ENCODE peak calls at places on chromosomes 1 and 21, in eight cellular contexts. R is lower lobe of right lung, X is tibial artery, K is GM12878, M is esophagus squamous epithelium, V is BE2C, F is lung, U is endodermal cell. W is an unnamed sample. For H3K4me1, the result is how much of the 10 kb centered on the place peaks cover.

GRCh38 chr1:198157847-198158765 is 1.3 kb downstream of the NEK7 start:
- DNase-seq in R (no peak), X (no peak), K (no peak), M (no peak), V (peak), F (no peak), U (peak), W (no peak)

GRCh38 chr1:29802181-29803068 is 566.1 kb downstream of the PTPRU start:
- DNase-seq in R (no peak), X (no peak), K (no peak), M (no peak), V (peak), F (peak), U (no peak), W (no peak)

GRCh38 chr1:77984629-77985028 is 5.8 kb upstream of the FUBP1 start:
- DNase-seq in R (no peak), X (no peak), K (no peak), M (no peak), V (no peak), F (no peak), U (no peak), W (no peak)

GRCh38 chr1:40820911-40821693 is 37.5 kb downstream of the KCNQ4 start:
- DNase-seq in R (no peak), X (no peak), K (no peak), M (no peak), V (no peak), F (no peak), U (no peak), W (no peak)

GRCh38 chr1:216379441-216379840 is 43.8 kb downstream of the USH2A start:
- DNase-seq in R (no peak), X (no peak), K (no peak), M (no peak), V (no peak), F (no peak), U (no peak), W (no peak)

GRCh38 chr1:208237241-208237640 is 6.9 kb downstream of the PLXNA2 start:
- DNase-seq in R (no peak), X (no peak), K (no peak), M (no peak), V (no peak), F (no peak), U (no peak), W (no peak)

GRCh38 chr21:42051788-42052187 is 19.3 kb upstream of the UMODL1 start:
- DNase-seq in R (no peak), X (no peak), K (no peak), M (no peak), V (no peak), F (no peak), U (no peak), W (no peak)

GRCh38 chr1:223504741-223505140 is 111.5 kb downstream of the CCDC185 start:
- DNase-seq in R (peak), X (no peak), K (no peak), M (no peak), V (peak), F (peak), U (no peak), W (no peak)

GRCh38 chr1:219119839-219120238 is 53.8 kb upstream of the LYPLAL1 start:
- DNase-seq in R (no peak), X (no peak), K (no peak), M (no peak), V (no peak), F (no peak), U (no peak), W (no peak)

GRCh38 chr1:65176071-65176470 is 28.1 kb downstream of the AK4 start:
- DNase-seq in R (no peak), X (no peak), K (no peak), M (no peak), V (no peak), F (no peak), U (no peak), W (no peak)

GRCh38 chr1:111332190-111332589 is 41.5 kb downstream of the CHIA start:
- DNase-seq in R (no peak), X (no peak), K (peak), M (no peak), V (no peak), F (no peak), U (no peak), W (no peak)

GRCh38 chr1:109977657-109978378 is 6.7 kb upstream of the AHCYL1 start:
- DNase-seq in R (no peak), X (peak), K (no peak), M (no peak), V (no peak), F (no peak), U (no peak), W (peak)

GRCh38 chr1:228697209-228698016 is 37.9 kb upstream of the RHOU start:
- DNase-seq in R (peak), X (peak), K (no peak), M (no peak), V (peak), F (peak), U (no peak), W (peak)

GRCh38 chr1:243686149-243686548 is 163.9 kb downstream of the AKT3 start:
- DNase-seq in R (no peak), X (no peak), K (no peak), M (no peak), V (no peak), F (no peak), U (no peak), W (no peak)

GRCh38 chr1:204151562-204152309 is at the start of gene ETNK2:
- DNase-seq in R (peak), X (peak), K (no peak), M (no peak), V (peak), F (peak), U (peak), W (peak)

GRCh38 chr1:203520315-203520714 is 26.4 kb downstream of the OPTC start:
- DNase-seq in R (no peak), X (no peak), K (no peak), M (no peak), V (no peak), F (no peak), U (peak), W (no peak)

GRCh38 chr1:172423336-172423735 is 2.9 kb downstream of the C1orf105 start:
- DNase-seq in R (no peak), X (no peak), K (no peak), M (no peak), V (no peak), F (no peak), U (no peak), W (no peak)

GRCh38 chr1:201605385-201605747 is 66.4 kb downstream of the NAV1 start:
- DNase-seq in R (no peak), X (no peak), K (no peak), M (no peak), V (no peak), F (no peak), U (no peak), W (no peak)

GRCh38 chr1:159922499-159923202 is 2.7 kb downstream of the TAGLN2 start:
- DNase-seq in R (peak), X (peak), K (no peak), M (no peak), V (peak), F (peak), U (peak), W (peak)

GRCh38 chr1:166121010-166121409 is 45.8 kb downstream of the FAM78B start:
- DNase-seq in R (no peak), X (no peak), K (no peak), M (no peak), V (no peak), F (no peak), U (no peak), W (no peak)
- H3K4me3 ChIP-seq in R (no peak), X (no peak), K (no peak), M (no peak), V (no peak), F (no peak), U (no peak), W (no peak)

GRCh38 chr21:25191141-25191540 is 416.1 kb downstream of the MRPL39 start:
- DNase-seq in R (no peak), X (no peak), K (peak), M (no peak), V (no peak), F (no peak), U (no peak), W (no peak)
- H3K4me1 ChIP-seq in R (under half), X (under half), K (under half), M (under half), V (under half), F (under half), U (under half), W (under half)

DNA sequence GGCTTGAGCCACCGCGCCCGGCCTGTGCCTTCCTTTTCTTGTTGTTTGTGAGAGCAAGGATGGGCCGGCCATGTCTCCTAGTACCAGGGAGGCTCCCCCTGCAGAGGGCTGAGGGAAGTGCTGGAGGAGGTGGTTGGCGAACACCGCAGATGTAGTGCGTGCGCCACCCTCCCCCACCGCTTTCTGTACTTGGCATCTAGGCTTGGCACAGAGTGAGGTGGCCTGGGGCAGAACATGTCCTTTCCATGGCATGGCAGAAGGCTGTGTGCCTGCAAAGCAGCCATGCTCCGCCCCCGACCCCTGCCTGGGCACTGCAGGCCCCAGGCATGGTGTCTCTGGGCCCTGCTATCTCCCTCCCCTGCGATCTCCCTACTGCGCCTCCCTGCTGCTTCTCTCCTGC is 30.7 kb downstream of the ALPL start:
- DNase-seq in R (peak), X (no peak), K (no peak), M (no peak), V (peak), F (no peak), U (peak), W (peak)
- TF ChIP-seq CTCF in R (no peak), X (no peak), K (no peak), M (peak), V (no peak), F (no peak), U (peak), W (peak)

GRCh38 chr1:179177182-179177581 is 52.3 kb downstream of the ABL2 start:
- DNase-seq in R (no peak), X (no peak), K (no peak), M (no peak), V (no peak), F (no peak), U (no peak), W (no peak)

GRCh38 chr1:179178965-179179364 is 50.5 kb downstream of the ABL2 start:
- DNase-seq in R (no peak), X (no peak), K (no peak), M (no peak), V (no peak), F (no peak), U (no peak), W (no peak)

GRCh38 chr1:179178135-179178630 is 51.3 kb downstream of the ABL2 start:
- DNase-seq in R (no peak), X (no peak), K (no peak), M (no peak), V (no peak), F (no peak), U (no peak), W (no peak)

GRCh38 chr1:179177614-179178013 is 51.9 kb downstream of the ABL2 start:
- DNase-seq in R (no peak), X (no peak), K (no peak), M (no peak), V (no peak), F (no peak), U (no peak), W (no peak)

DNA sequence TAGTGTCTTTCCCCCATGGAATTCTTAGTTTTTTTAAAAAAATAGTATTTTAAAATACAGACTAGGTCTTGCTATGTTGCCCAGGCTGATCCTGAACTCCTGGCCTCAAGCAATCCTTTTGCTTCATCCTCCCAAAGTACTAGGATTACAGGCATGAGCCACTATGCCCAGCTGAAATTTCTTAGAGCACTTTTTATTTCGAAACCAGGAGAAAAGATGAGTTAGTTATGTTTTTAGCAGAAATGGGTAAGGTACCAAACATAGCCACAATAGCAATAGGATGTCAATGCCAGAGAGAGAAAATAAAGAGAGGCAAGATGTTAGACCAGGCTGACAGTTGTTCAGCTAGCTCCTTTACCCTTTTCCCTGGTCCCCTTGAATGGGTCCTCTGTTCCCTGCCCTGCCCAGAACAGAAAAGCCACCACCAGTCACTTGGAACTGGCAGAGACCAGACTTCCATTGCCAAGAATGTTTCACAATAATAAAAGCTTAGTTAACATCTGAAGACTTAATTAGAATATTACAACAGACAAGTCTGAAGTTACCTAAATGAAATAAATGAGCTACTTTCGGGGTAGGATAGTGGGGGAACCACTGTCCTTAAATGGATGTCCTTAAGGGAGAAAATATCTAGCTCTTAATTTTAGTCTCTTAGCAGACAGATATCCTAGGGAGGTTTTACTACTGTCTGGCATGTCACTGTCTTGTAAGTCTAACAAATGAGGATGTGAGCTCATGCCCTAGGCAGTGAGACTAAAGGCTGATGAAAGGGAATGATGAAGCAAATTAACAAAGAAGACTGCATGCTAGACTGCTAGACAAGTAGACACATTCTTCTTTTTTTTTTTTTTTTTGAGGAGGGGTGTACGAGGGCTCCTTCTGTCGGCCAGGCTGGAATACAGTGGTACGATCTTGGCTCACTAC is 54.2 kb downstream of the ABL2 start:
- DNase-seq in R (no peak), X (no peak), K (no peak), M (no peak), V (no peak), F (no peak), U (no peak), W (no peak)
- H3K4me3 ChIP-seq in R (no peak), X (no peak), K (no peak), M (no peak), V (no peak), F (no peak), U (no peak), W (no peak)

DNA sequence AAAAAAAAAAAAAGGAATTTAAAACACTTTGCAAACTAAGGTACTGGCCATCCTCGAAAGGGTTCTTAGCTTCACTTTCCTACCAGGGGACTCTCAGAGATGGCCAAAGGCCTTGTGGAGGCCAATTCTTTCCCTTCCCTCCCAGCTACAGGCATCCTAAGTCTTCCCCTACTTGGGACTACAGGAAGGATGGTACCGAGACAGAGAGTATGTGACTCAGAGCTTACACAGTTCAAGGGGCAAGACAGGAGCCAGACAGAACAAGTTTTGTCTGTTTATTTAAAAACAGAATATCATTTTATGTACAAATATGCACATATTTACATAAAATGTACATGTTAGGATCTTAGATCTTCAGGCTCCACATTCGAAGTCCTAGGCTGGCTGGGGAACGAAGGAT is 1.0 kb upstream of the ARHGAP30 start:
- DNase-seq in R (no peak), X (no peak), K (no peak), M (no peak), V (no peak), F (no peak), U (no peak), W (no peak)
- H3K4me1 ChIP-seq in R (under half), X (under half), K (under half), M (under half), V (under half), F (under half), U (under half), W (under half)